ENCODE peak calls at places on chromosomes 7 and 10, in seven cellular contexts. Z, S, A, B, P, W and K are unnamed samples.

GRCh38 chr10:132836832-132837540 is 51.0 kb upstream of the NKX6-2 start:
- DNase-seq in Z (no peak), S (no peak), A (peak; percentile 34), B (peak; percentile 4), P (peak; percentile 41), W (peak; percentile 13), K (no peak)

GRCh38 chr7:99990417-99990816 is 14.6 kb upstream of the AZGP1 start:
- DNase-seq in Z (no peak), S (no peak), A (no peak), B (no peak), P (no peak), W (no peak), K (no peak)

GRCh38 chr7:85294176-85294575 is 107.3 kb upstream of the SEMA3D start:
- DNase-seq in Z (no peak), S (no peak), A (no peak), B (no peak), P (no peak), W (no peak), K (no peak)

GRCh38 chr10:111076191-111076681 is 593 bp upstream of the ADRA2A start:
- DNase-seq in Z (peak; percentile 64), S (peak; percentile 40), A (peak; percentile 87), B (peak; percentile 27), P (peak; percentile 58), W (no peak), K (peak; percentile 51)

GRCh38 chr7:30713397-30713796 is 31.1 kb upstream of the CRHR2 start:
- DNase-seq in Z (no peak), S (no peak), A (no peak), B (no peak), P (no peak), W (no peak), K (peak; percentile 71)

GRCh38 chr7:93176961-93177580 is 28.9 kb upstream of the SAMD9L start:
- DNase-seq in Z (no peak), S (no peak), A (no peak), B (no peak), P (no peak), W (no peak), K (no peak)

GRCh38 chr7:67662804-67663203 is 666.2 kb downstream of the TYW1 start:
- DNase-seq in Z (no peak), S (no peak), A (no peak), B (no peak), P (no peak), W (no peak), K (no peak)

GRCh38 chr10:129707406-129708388 is 240.7 kb downstream of the MGMT start:
- DNase-seq in Z (no peak), S (peak; percentile 23), A (peak; percentile 34), B (peak; percentile 56), P (no peak), W (no peak), K (no peak)

GRCh38 chr7:22375359-22376048 is 18.6 kb upstream of the RAPGEF5 start:
- DNase-seq in Z (no peak), S (no peak), A (peak; percentile 79), B (peak; percentile 11), P (no peak), W (no peak), K (peak; percentile 76)

GRCh38 chr7:156475179-156475578 is 165.4 kb upstream of the RNF32 start:
- DNase-seq in Z (no peak), S (no peak), A (no peak), B (no peak), P (no peak), W (no peak), K (no peak)

GRCh38 chr7:1569016-1569415 is 816 bp downstream of the PSMG3 start:
- DNase-seq in Z (no peak), S (peak; percentile 43), A (no peak), B (peak; percentile 41), P (peak; percentile 74), W (no peak), K (peak; percentile 22)

GRCh38 chr7:12729112-12729511 is 41.7 kb downstream of the ARL4A start:
- DNase-seq in Z (peak; percentile 67), S (peak; percentile 72), A (peak; percentile 85), B (peak; percentile 15), P (no peak), W (peak; percentile 65), K (peak; percentile 42)

GRCh38 chr7:1611708-1612241 is 41.9 kb upstream of the PSMG3 start:
- DNase-seq in Z (no peak), S (peak; percentile 27), A (no peak), B (peak; percentile 73), P (peak; percentile 36), W (no peak), K (peak; percentile 6)

GRCh38 chr7:44712012-44712411 is 36.6 kb upstream of the ZMIZ2 start:
- DNase-seq in Z (no peak), S (no peak), A (no peak), B (peak; percentile 18), P (no peak), W (no peak), K (peak; percentile 35)

GRCh38 chr10:24524314-24524713 is 199.4 kb downstream of the ARHGAP21 start:
- DNase-seq in Z (no peak), S (no peak), A (no peak), B (no peak), P (no peak), W (no peak), K (no peak)

GRCh38 chr10:117533507-117534281 is 8.9 kb upstream of the EMX2 start:
- DNase-seq in Z (no peak), S (no peak), A (no peak), B (no peak), P (no peak), W (no peak), K (no peak)

GRCh38 chr10:68924593-68924992 is 23.5 kb downstream of the DDX50 start:
- DNase-seq in Z (no peak), S (no peak), A (no peak), B (no peak), P (no peak), W (no peak), K (no peak)

GRCh38 chr7:156920076-156920475 is 27.1 kb upstream of the LMBR1 start:
- DNase-seq in Z (no peak), S (no peak), A (no peak), B (no peak), P (no peak), W (no peak), K (no peak)

GRCh38 chr10:118662228-118663035 is 67.0 kb upstream of the PRLHR start:
- DNase-seq in Z (no peak), S (no peak), A (no peak), B (no peak), P (no peak), W (no peak), K (no peak)

GRCh38 chr10:6050801-6051445 is 11.2 kb downstream of the IL2RA start:
- DNase-seq in Z (peak; percentile 74), S (peak; percentile 12), A (no peak), B (peak; percentile 44), P (peak; percentile 33), W (peak; percentile 58), K (no peak)

GRCh38 chr7:147586526-147586925 is 1004.0 kb upstream of the C7orf33 start:
- DNase-seq in Z (no peak), S (no peak), A (no peak), B (no peak), P (no peak), W (no peak), K (peak; percentile 46)

GRCh38 chr7:69661342-69661741 is 63.1 kb downstream of the AUTS2 start:
- DNase-seq in Z (no peak), S (no peak), A (no peak), B (no peak), P (no peak), W (no peak), K (no peak)
- TF ChIP-seq CTCF in Z (no peak), S (no peak), A (no peak), B (no peak), P (no peak), W (no peak), K (no peak)

GRCh38 chr10:71964669-71965515 is 697 bp downstream of the CHST3 start:
- DNase-seq in Z (peak; percentile 57), S (peak; percentile 53), A (peak; percentile 57), B (peak; percentile 76), P (peak; percentile 42), W (no peak), K (peak; percentile 82)

GRCh38 chr10:71962915-71963314 is 1.3 kb upstream of the CHST3 start:
- DNase-seq in Z (no peak), S (no peak), A (no peak), B (no peak), P (no peak), W (no peak), K (no peak)

GRCh38 chr10:71961831-71962230 is 2.4 kb upstream of the CHST3 start:
- DNase-seq in Z (no peak), S (no peak), A (no peak), B (no peak), P (no peak), W (no peak), K (no peak)

GRCh38 chr10:71963756-71964668 is at the start of gene CHST3:
- DNase-seq in Z (peak; percentile 62), S (no peak), A (peak; percentile 62), B (peak; percentile 56), P (peak; percentile 32), W (no peak), K (peak; percentile 59)

DNA sequence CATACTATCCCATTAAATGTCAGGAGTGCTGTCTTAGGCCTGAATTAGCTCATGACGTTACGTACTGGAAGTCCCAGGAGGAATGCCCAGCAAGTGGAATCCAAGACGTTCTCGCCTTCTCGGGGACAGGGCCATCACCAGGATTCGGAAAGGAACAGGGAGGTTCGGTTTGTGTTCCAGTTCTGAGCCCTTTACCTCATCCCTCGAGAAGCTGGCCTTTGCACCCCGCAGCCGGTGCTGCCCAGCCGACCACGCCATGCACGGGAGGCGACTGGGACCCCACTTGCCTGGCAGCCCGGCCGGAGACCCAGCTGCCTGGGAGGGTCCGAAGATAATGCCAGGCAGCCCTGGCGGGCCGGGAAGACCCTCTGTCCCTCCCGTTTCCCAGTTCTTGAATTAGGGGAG is 842 bp upstream of the CHST3 start:
- DNase-seq in Z (no peak), S (no peak), A (no peak), B (no peak), P (no peak), W (no peak), K (no peak)
- H3K4me3 ChIP-seq in Z (peak overlapping the region; percentile 67), S (peak overlapping the region; percentile 80), A (no peak overlapping the region), B (no peak overlapping the region), P (peak overlapping the region; percentile 77), W (peak overlapping the region; percentile 78), K (peak overlapping the region; percentile 69)

GRCh38 chr7:4683043-4683883 is 1.2 kb downstream of the FOXK1 start:
- DNase-seq in Z (peak; percentile 54), S (no peak), A (no peak), B (no peak), P (no peak), W (no peak), K (peak; percentile 31)

GRCh38 chr7:4681218-4681851 is 760 bp upstream of the FOXK1 start:
- DNase-seq in Z (no peak), S (no peak), A (no peak), B (no peak), P (no peak), W (no peak), K (no peak)

GRCh38 chr7:4681922-4682620 is at the start of gene FOXK1:
- DNase-seq in Z (peak; percentile 85), S (no peak), A (peak; percentile 83), B (peak; percentile 65), P (peak; percentile 72), W (peak; percentile 45), K (peak; percentile 74)

GRCh38 chr7:4683884-4684565 is 1.9 kb downstream of the FOXK1 start:
- DNase-seq in Z (peak; percentile 72), S (peak; percentile 53), A (peak; percentile 34), B (peak; percentile 87), P (no peak), W (peak; percentile 45), K (peak; percentile 76)

GRCh38 chr7:4682621-4683042 is 537 bp downstream of the FOXK1 start:
- DNase-seq in Z (peak; percentile 82), S (no peak), A (peak; percentile 34), B (peak; percentile 47), P (peak; percentile 74), W (no peak), K (peak; percentile 74)
- TF ChIP-seq CTCF in Z (no peak), S (peak; percentile 35), A (no peak), B (peak; percentile 4), P (peak; percentile 9), W (no peak), K (no peak)

GRCh38 chr7:38310601-38311057 is 37.2 kb upstream of the TARP start:
- DNase-seq in Z (peak; percentile 74), S (no peak), A (peak; percentile 58), B (no peak), P (no peak), W (peak; percentile 32), K (no peak)
- H3K4me3 ChIP-seq in Z (peak overlapping the region; percentile 53), S (no peak overlapping the region), A (peak overlapping the region; percentile 70), B (no peak overlapping the region), P (peak overlapping the region; percentile 67), W (no peak overlapping the region), K (no peak overlapping the region)